ENCODE peak calls at places on chromosomes 3 and 15, in nine cellular contexts. One of them, this sample, is unnamed.

GRCh38 chr3:54321515-54321914 is 199.2 kb downstream of the CACNA2D3 start:
- DNase-seq in mesenteric fat pad: no peak
- DNase-seq in posterior vena cava: no peak
- DNase-seq in AG09309: no peak
- DNase-seq in heart left ventricle: no peak
- DNase-seq in astrocyte: no peak
- DNase-seq in dermis microvascular lymphatic vessel endothelial cell: no peak
- DNase-seq in stromal cell of bone marrow: no peak
- DNase-seq in activated CD8-positive, alpha-beta memory T cell treated with anti-CD3 and anti-CD28 coated beads for 48 hours: no peak
- DNase-seq in this sample: no peak

GRCh38 chr3:24069045-24069444 is 124.0 kb downstream of the NR1D2 start:
- DNase-seq in mesenteric fat pad: no peak
- DNase-seq in posterior vena cava: no peak
- DNase-seq in AG09309: no peak
- DNase-seq in heart left ventricle: no peak
- DNase-seq in astrocyte: no peak
- DNase-seq in dermis microvascular lymphatic vessel endothelial cell: no peak
- DNase-seq in stromal cell of bone marrow: no peak
- DNase-seq in activated CD8-positive, alpha-beta memory T cell treated with anti-CD3 and anti-CD28 coated beads for 48 hours: no peak
- DNase-seq in this sample: no peak

GRCh38 chr3:115804722-115805121 is 181.4 kb downstream of the GAP43 start:
- DNase-seq in mesenteric fat pad: no peak
- DNase-seq in posterior vena cava: no peak
- DNase-seq in AG09309: peak; percentile 91
- DNase-seq in heart left ventricle: no peak
- DNase-seq in astrocyte: peak; percentile 90
- DNase-seq in dermis microvascular lymphatic vessel endothelial cell: no peak
- DNase-seq in stromal cell of bone marrow: peak; percentile 90
- DNase-seq in activated CD8-positive, alpha-beta memory T cell treated with anti-CD3 and anti-CD28 coated beads for 48 hours: no peak
- DNase-seq in this sample: no peak

GRCh38 chr15:65583701-65584100 is 27.2 kb downstream of the INTS14 start:
- DNase-seq in mesenteric fat pad: no peak
- DNase-seq in posterior vena cava: no peak
- DNase-seq in AG09309: no peak
- DNase-seq in heart left ventricle: no peak
- DNase-seq in astrocyte: peak; percentile 37
- DNase-seq in dermis microvascular lymphatic vessel endothelial cell: peak; percentile 90
- DNase-seq in stromal cell of bone marrow: no peak
- DNase-seq in activated CD8-positive, alpha-beta memory T cell treated with anti-CD3 and anti-CD28 coated beads for 48 hours: no peak
- DNase-seq in this sample: peak; percentile 19

GRCh38 chr3:86225461-86225860 is 765.5 kb downstream of the VGLL3 start:
- DNase-seq in mesenteric fat pad: no peak
- DNase-seq in posterior vena cava: no peak
- DNase-seq in AG09309: no peak
- DNase-seq in heart left ventricle: no peak
- DNase-seq in astrocyte: peak; percentile 35
- DNase-seq in dermis microvascular lymphatic vessel endothelial cell: no peak
- DNase-seq in stromal cell of bone marrow: no peak
- DNase-seq in activated CD8-positive, alpha-beta memory T cell treated with anti-CD3 and anti-CD28 coated beads for 48 hours: no peak
- DNase-seq in this sample: no peak

GRCh38 chr3:5341610-5342009 is 154.1 kb downstream of the EDEM1 start:
- DNase-seq in mesenteric fat pad: no peak
- DNase-seq in posterior vena cava: no peak
- DNase-seq in AG09309: no peak
- DNase-seq in heart left ventricle: no peak
- DNase-seq in astrocyte: no peak
- DNase-seq in dermis microvascular lymphatic vessel endothelial cell: no peak
- DNase-seq in stromal cell of bone marrow: no peak
- DNase-seq in activated CD8-positive, alpha-beta memory T cell treated with anti-CD3 and anti-CD28 coated beads for 48 hours: no peak
- DNase-seq in this sample: no peak

GRCh38 chr3:187976361-187976900 is 177.5 kb upstream of the LPP start:
- DNase-seq in mesenteric fat pad: no peak
- DNase-seq in posterior vena cava: no peak
- DNase-seq in AG09309: no peak
- DNase-seq in heart left ventricle: no peak
- DNase-seq in astrocyte: no peak
- DNase-seq in dermis microvascular lymphatic vessel endothelial cell: no peak
- DNase-seq in stromal cell of bone marrow: no peak
- DNase-seq in activated CD8-positive, alpha-beta memory T cell treated with anti-CD3 and anti-CD28 coated beads for 48 hours: no peak
- DNase-seq in this sample: no peak

GRCh38 chr3:81302045-81302444 is 459.4 kb downstream of the GBE1 start:
- DNase-seq in mesenteric fat pad: no peak
- DNase-seq in posterior vena cava: no peak
- DNase-seq in AG09309: no peak
- DNase-seq in heart left ventricle: peak; percentile 12
- DNase-seq in astrocyte: peak; percentile 19
- DNase-seq in dermis microvascular lymphatic vessel endothelial cell: peak; percentile 27
- DNase-seq in stromal cell of bone marrow: peak; percentile 29
- DNase-seq in activated CD8-positive, alpha-beta memory T cell treated with anti-CD3 and anti-CD28 coated beads for 48 hours: no peak
- DNase-seq in this sample: peak; percentile 9

GRCh38 chr15:62845239-62846126 is 197.1 kb upstream of the TPM1 start:
- DNase-seq in mesenteric fat pad: no peak
- DNase-seq in posterior vena cava: no peak
- DNase-seq in AG09309: no peak
- DNase-seq in heart left ventricle: no peak
- DNase-seq in astrocyte: peak; percentile 66
- DNase-seq in dermis microvascular lymphatic vessel endothelial cell: no peak
- DNase-seq in stromal cell of bone marrow: no peak
- DNase-seq in activated CD8-positive, alpha-beta memory T cell treated with anti-CD3 and anti-CD28 coated beads for 48 hours: no peak
- DNase-seq in this sample: no peak

GRCh38 chr15:42107483-42107882 is 13.1 kb upstream of the PLA2G4D start:
- DNase-seq in mesenteric fat pad: no peak
- DNase-seq in posterior vena cava: no peak
- DNase-seq in AG09309: no peak
- DNase-seq in heart left ventricle: no peak
- DNase-seq in astrocyte: no peak
- DNase-seq in dermis microvascular lymphatic vessel endothelial cell: no peak
- DNase-seq in stromal cell of bone marrow: no peak
- DNase-seq in activated CD8-positive, alpha-beta memory T cell treated with anti-CD3 and anti-CD28 coated beads for 48 hours: no peak
- DNase-seq in this sample: no peak

GRCh38 chr3:190155752-190156151 is 35.1 kb upstream of the P3H2 start:
- DNase-seq in mesenteric fat pad: no peak
- DNase-seq in posterior vena cava: no peak
- DNase-seq in AG09309: no peak
- DNase-seq in heart left ventricle: no peak
- DNase-seq in astrocyte: peak; percentile 63
- DNase-seq in dermis microvascular lymphatic vessel endothelial cell: no peak
- DNase-seq in stromal cell of bone marrow: no peak
- DNase-seq in activated CD8-positive, alpha-beta memory T cell treated with anti-CD3 and anti-CD28 coated beads for 48 hours: no peak
- DNase-seq in this sample: no peak

GRCh38 chr15:89335289-89336041 is 841 bp upstream of the POLG start:
- DNase-seq in mesenteric fat pad: peak; percentile 89
- DNase-seq in posterior vena cava: no peak
- DNase-seq in AG09309: no peak
- DNase-seq in heart left ventricle: no peak
- DNase-seq in astrocyte: no peak
- DNase-seq in dermis microvascular lymphatic vessel endothelial cell: no peak
- DNase-seq in stromal cell of bone marrow: no peak
- DNase-seq in activated CD8-positive, alpha-beta memory T cell treated with anti-CD3 and anti-CD28 coated beads for 48 hours: no peak
- DNase-seq in this sample: peak; percentile 28

GRCh38 chr15:42427429-42428223 is 63.3 kb downstream of the ZNF106 start:
- DNase-seq in mesenteric fat pad: no peak
- DNase-seq in posterior vena cava: no peak
- DNase-seq in AG09309: peak; percentile 89
- DNase-seq in heart left ventricle: no peak
- DNase-seq in astrocyte: peak; percentile 98
- DNase-seq in dermis microvascular lymphatic vessel endothelial cell: no peak
- DNase-seq in stromal cell of bone marrow: peak; percentile 93
- DNase-seq in activated CD8-positive, alpha-beta memory T cell treated with anti-CD3 and anti-CD28 coated beads for 48 hours: no peak
- DNase-seq in this sample: no peak

GRCh38 chr15:66298803-66299251 is 5.5 kb downstream of the DIS3L start:
- DNase-seq in mesenteric fat pad: no peak
- DNase-seq in posterior vena cava: no peak
- DNase-seq in AG09309: no peak
- DNase-seq in heart left ventricle: no peak
- DNase-seq in astrocyte: no peak
- DNase-seq in dermis microvascular lymphatic vessel endothelial cell: no peak
- DNase-seq in stromal cell of bone marrow: no peak
- DNase-seq in activated CD8-positive, alpha-beta memory T cell treated with anti-CD3 and anti-CD28 coated beads for 48 hours: no peak
- DNase-seq in this sample: no peak

GRCh38 chr3:13040381-13041074 is 32.7 kb downstream of the IQSEC1 start:
- DNase-seq in mesenteric fat pad: no peak
- DNase-seq in posterior vena cava: no peak
- DNase-seq in AG09309: no peak
- DNase-seq in heart left ventricle: no peak
- DNase-seq in astrocyte: no peak
- DNase-seq in dermis microvascular lymphatic vessel endothelial cell: no peak
- DNase-seq in stromal cell of bone marrow: no peak
- DNase-seq in activated CD8-positive, alpha-beta memory T cell treated with anti-CD3 and anti-CD28 coated beads for 48 hours: peak; percentile 18
- DNase-seq in this sample: peak; percentile 37

GRCh38 chr3:155745795-155746550 is 1.1 kb upstream of the PLCH1 start:
- DNase-seq in mesenteric fat pad: no peak
- DNase-seq in posterior vena cava: no peak
- DNase-seq in AG09309: no peak
- DNase-seq in heart left ventricle: no peak
- DNase-seq in astrocyte: peak; percentile 26
- DNase-seq in dermis microvascular lymphatic vessel endothelial cell: no peak
- DNase-seq in stromal cell of bone marrow: no peak
- DNase-seq in activated CD8-positive, alpha-beta memory T cell treated with anti-CD3 and anti-CD28 coated beads for 48 hours: no peak
- DNase-seq in this sample: no peak

GRCh38 chr15:93246266-93247242 is 157.5 kb upstream of the RGMA start:
- DNase-seq in mesenteric fat pad: no peak
- DNase-seq in posterior vena cava: no peak
- DNase-seq in AG09309: no peak
- DNase-seq in heart left ventricle: no peak
- DNase-seq in astrocyte: no peak
- DNase-seq in dermis microvascular lymphatic vessel endothelial cell: no peak
- DNase-seq in stromal cell of bone marrow: no peak
- DNase-seq in activated CD8-positive, alpha-beta memory T cell treated with anti-CD3 and anti-CD28 coated beads for 48 hours: no peak
- DNase-seq in this sample: no peak

GRCh38 chr3:141402476-141403171 is 34.3 kb downstream of the ZBTB38 start:
- DNase-seq in mesenteric fat pad: peak; percentile 93
- DNase-seq in posterior vena cava: peak; percentile 88
- DNase-seq in AG09309: peak; percentile 63
- DNase-seq in heart left ventricle: peak; percentile 81
- DNase-seq in astrocyte: peak; percentile 54
- DNase-seq in dermis microvascular lymphatic vessel endothelial cell: no peak
- DNase-seq in stromal cell of bone marrow: no peak
- DNase-seq in activated CD8-positive, alpha-beta memory T cell treated with anti-CD3 and anti-CD28 coated beads for 48 hours: no peak
- DNase-seq in this sample: peak; percentile 67

GRCh38 chr3:54322354-54322753 is 200.0 kb downstream of the CACNA2D3 start:
- DNase-seq in mesenteric fat pad: no peak
- DNase-seq in posterior vena cava: no peak
- DNase-seq in AG09309: no peak
- DNase-seq in heart left ventricle: no peak
- DNase-seq in astrocyte: no peak
- DNase-seq in dermis microvascular lymphatic vessel endothelial cell: no peak
- DNase-seq in stromal cell of bone marrow: no peak
- DNase-seq in activated CD8-positive, alpha-beta memory T cell treated with anti-CD3 and anti-CD28 coated beads for 48 hours: no peak
- DNase-seq in this sample: no peak

GRCh38 chr3:53936347-53936746 is 44.7 kb upstream of the SELENOK start:
- DNase-seq in mesenteric fat pad: no peak
- DNase-seq in posterior vena cava: no peak
- DNase-seq in AG09309: no peak
- DNase-seq in heart left ventricle: no peak
- DNase-seq in astrocyte: no peak
- DNase-seq in dermis microvascular lymphatic vessel endothelial cell: no peak
- DNase-seq in stromal cell of bone marrow: no peak
- DNase-seq in activated CD8-positive, alpha-beta memory T cell treated with anti-CD3 and anti-CD28 coated beads for 48 hours: no peak
- DNase-seq in this sample: no peak

GRCh38 chr15:83372434-83372873 is 74.7 kb upstream of the SH3GL3 start:
- DNase-seq in mesenteric fat pad: no peak
- DNase-seq in posterior vena cava: no peak
- DNase-seq in AG09309: no peak
- DNase-seq in heart left ventricle: no peak
- DNase-seq in astrocyte: peak; percentile 34
- DNase-seq in dermis microvascular lymphatic vessel endothelial cell: no peak
- DNase-seq in stromal cell of bone marrow: no peak
- DNase-seq in activated CD8-positive, alpha-beta memory T cell treated with anti-CD3 and anti-CD28 coated beads for 48 hours: no peak
- DNase-seq in this sample: no peak

GRCh38 chr15:65212097-65212496 is 824 bp upstream of the CILP start:
- DNase-seq in mesenteric fat pad: no peak
- DNase-seq in posterior vena cava: no peak
- DNase-seq in AG09309: no peak
- DNase-seq in heart left ventricle: no peak
- DNase-seq in astrocyte: no peak
- DNase-seq in dermis microvascular lymphatic vessel endothelial cell: no peak
- DNase-seq in stromal cell of bone marrow: no peak
- DNase-seq in activated CD8-positive, alpha-beta memory T cell treated with anti-CD3 and anti-CD28 coated beads for 48 hours: peak; percentile 11
- DNase-seq in this sample: peak; percentile 57

GRCh38 chr3:133040696-133041523 is 2.7 kb downstream of the TMEM108 start:
- DNase-seq in mesenteric fat pad: no peak
- DNase-seq in posterior vena cava: peak; percentile 82
- DNase-seq in AG09309: peak; percentile 18
- DNase-seq in heart left ventricle: peak; percentile 70
- DNase-seq in astrocyte: peak; percentile 38
- DNase-seq in dermis microvascular lymphatic vessel endothelial cell: peak; percentile 14
- DNase-seq in stromal cell of bone marrow: peak; percentile 66
- DNase-seq in activated CD8-positive, alpha-beta memory T cell treated with anti-CD3 and anti-CD28 coated beads for 48 hours: no peak
- DNase-seq in this sample: peak; percentile 16

GRCh38 chr3:126421573-126422119 is 26.9 kb downstream of the CFAP100 start:
- DNase-seq in mesenteric fat pad: peak; percentile 74
- DNase-seq in posterior vena cava: peak; percentile 47
- DNase-seq in AG09309: no peak
- DNase-seq in heart left ventricle: no peak
- DNase-seq in astrocyte: no peak
- DNase-seq in dermis microvascular lymphatic vessel endothelial cell: no peak
- DNase-seq in stromal cell of bone marrow: no peak
- DNase-seq in activated CD8-positive, alpha-beta memory T cell treated with anti-CD3 and anti-CD28 coated beads for 48 hours: no peak
- DNase-seq in this sample: no peak